ENCODE peak calls at places on chromosome 3, in seven cellular contexts. E is A549; J is psoas muscle; Y is H4; T is nephron progenitor cell; K is CD8-positive, alpha-beta memory T cell; P is left cardiac atrium. W is an unnamed sample.

GRCh38 chr3:141646760-141647561 is 91.1 kb upstream of the RNF7 start:
- DNase-seq in Y (peak), P (peak), K (no peak), E (peak), J (no peak), T (no peak), W (peak)

GRCh38 chr3:39141211-39141995 is 12.0 kb downstream of the CSRNP1 start:
- DNase-seq in J (peak), T (no peak), E (no peak), K (peak), P (peak), Y (no peak), W (peak)

GRCh38 chr3:177080122-177080521 is 117.2 kb downstream of the TBL1XR1 start:
- DNase-seq in T (no peak), P (no peak), E (no peak), J (no peak), K (no peak), Y (no peak), W (no peak)

GRCh38 chr3:148758303-148758884 is 60.7 kb downstream of the AGTR1 start:
- DNase-seq in T (no peak), K (no peak), P (no peak), Y (no peak), E (no peak), J (no peak), W (no peak)

GRCh38 chr3:179653777-179654117 is 907 bp downstream of the USP13 start:
- DNase-seq in J (no peak), T (no peak), Y (no peak), K (no peak), E (peak), P (peak), W (no peak)

GRCh38 chr3:63576826-63577225 is 75.6 kb upstream of the SNTN start:
- DNase-seq in E (no peak), Y (no peak), T (no peak), J (no peak), P (no peak), K (no peak), W (no peak)

GRCh38 chr3:174089592-174089991 is 692.0 kb downstream of the NLGN1 start:
- DNase-seq in Y (no peak), J (no peak), K (no peak), E (no peak), T (no peak), P (no peak), W (peak)

GRCh38 chr3:97515076-97515475 is 249.5 kb upstream of the ARL6 start:
- DNase-seq in J (no peak), T (no peak), P (no peak), Y (no peak), E (no peak), K (no peak), W (no peak)

GRCh38 chr3:140244893-140245292 is 309.9 kb downstream of the CLSTN2 start:
- DNase-seq in Y (no peak), K (no peak), P (no peak), E (no peak), T (no peak), J (no peak), W (no peak)